ENCODE peak calls at places on chromosome 11, in four cellular contexts. One of them, this sample, is unnamed.

GRCh38 chr11:86802601-86803051 is 2.3 kb downstream of the PRSS23 start:
- DNase-seq in HepG2: peak; percentile 40
- DNase-seq in K562: peak; percentile 25
- DNase-seq in GM12891: no peak
- DNase-seq in this sample: no peak

GRCh38 chr11:693415-693831 is 1.6 kb downstream of the DEAF1 start:
- DNase-seq in GM12891: no peak
- DNase-seq in K562: no peak
- DNase-seq in HepG2: no peak
- DNase-seq in this sample: no peak

GRCh38 chr11:131536159-131536558 is 165.7 kb downstream of the NTM start:
- DNase-seq in HepG2: no peak
- DNase-seq in K562: no peak
- DNase-seq in GM12891: no peak
- DNase-seq in this sample: no peak

GRCh38 chr11:117837791-117838190 is 13.2 kb upstream of the FXYD2 start:
- DNase-seq in GM12891: no peak
- DNase-seq in HepG2: no peak
- DNase-seq in K562: no peak
- DNase-seq in this sample: no peak

GRCh38 chr11:78187366-78188011 is 937 bp downstream of the KCTD21 start:
- DNase-seq in HepG2: no peak
- DNase-seq in K562: no peak
- DNase-seq in GM12891: no peak
- DNase-seq in this sample: no peak

GRCh38 chr11:94968334-94968958 is 4.9 kb downstream of the CWC15 start:
- DNase-seq in GM12891: no peak
- DNase-seq in K562: no peak
- DNase-seq in HepG2: peak; percentile 27
- DNase-seq in this sample: no peak

GRCh38 chr11:2092956-2093412 is 46.2 kb downstream of the IGF2 start:
- DNase-seq in GM12891: no peak
- DNase-seq in HepG2: no peak
- DNase-seq in K562: no peak
- DNase-seq in this sample: no peak

GRCh38 chr11:115676768-115677167 is 172.6 kb upstream of the CADM1 start:
- DNase-seq in GM12891: no peak
- DNase-seq in HepG2: no peak
- DNase-seq in K562: no peak
- DNase-seq in this sample: no peak

GRCh38 chr11:18588297-18589252 is at the start of gene UEVLD:
- DNase-seq in GM12891: peak; percentile 58
- DNase-seq in HepG2: peak; percentile 81
- DNase-seq in K562: peak; percentile 92
- DNase-seq in this sample: peak; percentile 69

GRCh38 chr11:130674686-130675085 is 226.2 kb downstream of the ADAMTS15 start:
- DNase-seq in K562: no peak
- DNase-seq in HepG2: no peak
- DNase-seq in GM12891: no peak
- DNase-seq in this sample: no peak

GRCh38 chr11:32884770-32885384 is 7.7 kb upstream of the QSER1 start:
- DNase-seq in K562: no peak
- DNase-seq in GM12891: no peak
- DNase-seq in HepG2: no peak
- DNase-seq in this sample: no peak

GRCh38 chr11:12126352-12127019 is 16.1 kb downstream of the MICAL2 start:
- DNase-seq in HepG2: no peak
- DNase-seq in K562: no peak
- DNase-seq in GM12891: no peak
- DNase-seq in this sample: no peak
- TF ChIP-seq POLR2A in HepG2: no peak
- TF ChIP-seq POLR2A in K562: no peak
- TF ChIP-seq POLR2A in GM12891: no peak
- TF ChIP-seq POLR2A in this sample: no peak

DNA sequence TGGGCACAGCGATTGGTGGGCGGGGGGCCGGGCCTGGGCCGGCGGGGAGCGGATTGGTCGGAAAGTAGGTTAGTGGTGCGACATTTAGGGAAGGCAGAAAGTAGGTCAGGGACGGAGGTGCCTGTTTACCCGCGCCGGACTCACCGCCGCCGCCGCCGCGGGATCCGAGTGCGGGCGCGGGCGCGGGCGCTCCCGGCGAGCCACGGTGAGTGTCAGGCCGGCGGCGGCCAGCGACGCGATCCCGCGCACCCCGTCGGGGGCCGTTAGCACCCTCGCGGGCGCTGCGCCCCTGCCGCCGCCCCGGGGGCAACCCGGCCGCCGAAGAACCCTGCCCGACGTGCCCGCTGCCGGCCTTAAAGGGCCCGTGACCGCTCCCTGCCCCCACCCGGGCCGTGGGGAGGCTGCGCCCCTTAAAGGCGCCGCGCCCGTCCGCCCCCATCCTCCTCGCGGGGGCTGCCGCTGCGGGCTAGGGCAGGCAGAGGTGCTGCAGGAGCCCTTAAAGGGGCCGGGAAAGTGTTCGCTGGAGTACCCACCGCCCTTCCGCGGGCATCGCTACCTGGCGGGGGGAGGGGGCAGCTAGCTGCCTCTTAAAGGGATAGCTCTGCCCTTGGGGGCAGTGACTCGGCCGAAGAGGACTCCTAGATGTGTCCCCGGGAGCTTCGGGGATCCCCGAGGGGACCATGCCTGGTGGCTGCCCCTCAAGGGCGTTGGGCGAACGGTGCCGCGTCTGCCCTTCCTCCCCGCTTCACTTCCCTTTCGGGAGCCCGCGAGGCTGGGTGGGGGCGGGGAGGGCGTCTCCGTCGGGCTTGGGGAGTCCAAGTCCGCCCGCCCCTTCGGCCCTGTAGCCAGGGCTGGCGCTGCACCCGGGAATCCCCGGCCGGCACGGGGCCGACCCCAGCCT is at the start of gene BMAL1:
- DNase-seq in GM12891: peak; percentile 38
- DNase-seq in HepG2: no peak
- DNase-seq in K562: no peak
- DNase-seq in this sample: peak; percentile 34
- TF ChIP-seq TAF1 in GM12891: no peak
- TF ChIP-seq TAF1 in HepG2: no peak
- TF ChIP-seq TAF1 in K562: no peak
- TF ChIP-seq TAF1 in this sample: peak; percentile 22

GRCh38 chr11:119319702-119320592 is 3.0 kb upstream of the MCAM start:
- DNase-seq in K562: peak; percentile 79
- DNase-seq in GM12891: peak; percentile 12
- DNase-seq in HepG2: no peak
- DNase-seq in this sample: no peak

GRCh38 chr11:119322360-119322739 is 5.4 kb upstream of the MCAM start:
- DNase-seq in K562: no peak
- DNase-seq in GM12891: no peak
- DNase-seq in HepG2: no peak
- DNase-seq in this sample: no peak

GRCh38 chr11:119322921-119323531 is 6.1 kb upstream of the MCAM start:
- DNase-seq in GM12891: no peak
- DNase-seq in HepG2: no peak
- DNase-seq in K562: no peak
- DNase-seq in this sample: no peak

GRCh38 chr11:119319136-119319701 is 2.3 kb upstream of the MCAM start:
- DNase-seq in K562: no peak
- DNase-seq in HepG2: no peak
- DNase-seq in GM12891: peak; percentile 4
- DNase-seq in this sample: no peak

DNA sequence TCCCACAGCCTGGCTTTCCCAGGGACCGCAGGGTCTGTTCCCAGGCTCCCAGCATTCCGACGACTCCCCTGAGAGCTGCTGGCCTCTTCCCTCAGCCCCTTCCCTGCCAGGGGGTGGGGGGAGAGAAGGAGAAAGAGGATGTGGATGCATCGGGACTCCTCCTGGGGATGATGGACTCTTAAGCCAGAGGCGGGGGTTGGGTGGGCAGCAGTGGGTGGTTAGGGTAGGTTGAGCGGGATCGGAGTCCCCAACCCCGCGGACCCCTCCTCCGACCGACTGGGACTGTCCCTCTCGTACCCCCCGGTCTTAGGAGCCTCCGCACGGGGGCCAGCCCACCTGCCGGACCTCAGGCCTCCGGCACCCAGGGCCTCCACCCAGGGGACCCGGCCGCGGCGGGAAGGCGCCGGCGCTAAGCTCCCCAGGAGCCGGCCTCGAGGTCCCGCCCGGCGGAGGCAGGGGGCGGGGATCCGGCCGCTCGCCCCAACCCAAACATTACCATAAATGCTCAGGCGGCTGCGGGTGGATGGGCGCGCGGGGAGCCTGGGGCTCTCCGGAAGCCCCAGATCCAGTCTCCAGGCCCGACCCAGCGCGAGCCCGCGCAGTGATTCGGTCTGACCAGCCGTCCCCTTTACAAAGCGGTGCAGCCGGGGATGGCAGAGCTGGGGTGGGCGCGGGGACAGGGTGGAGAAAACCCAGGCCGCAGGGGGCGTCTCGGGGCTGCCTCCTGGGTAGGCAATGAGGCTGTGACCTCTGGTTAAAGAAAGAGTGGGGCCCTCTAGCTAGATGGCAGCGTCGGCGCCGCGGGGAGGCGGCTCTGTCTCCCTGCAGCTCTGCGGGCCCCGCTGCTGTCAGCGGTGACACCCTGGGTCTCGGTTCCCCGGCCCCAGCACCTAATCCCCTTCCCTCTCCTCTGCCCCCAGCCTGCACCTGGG is 3.9 kb upstream of the MCAM start:
- DNase-seq in K562: peak; percentile 83
- DNase-seq in GM12891: peak; percentile 86
- DNase-seq in HepG2: no peak
- DNase-seq in this sample: peak; percentile 80
- TF ChIP-seq POLR2AphosphoS5 in K562: peak; percentile 42
- TF ChIP-seq POLR2AphosphoS5 in GM12891: no peak
- TF ChIP-seq POLR2AphosphoS5 in HepG2: no peak
- TF ChIP-seq POLR2AphosphoS5 in this sample: peak; percentile 57

GRCh38 chr11:114302663-114303062 is 6.5 kb downstream of the NNMT start:
- DNase-seq in GM12891: no peak
- DNase-seq in K562: no peak
- DNase-seq in HepG2: no peak
- DNase-seq in this sample: no peak
- TF ChIP-seq POLR2A in GM12891: no peak
- TF ChIP-seq POLR2A in K562: no peak
- TF ChIP-seq POLR2A in HepG2: no peak
- TF ChIP-seq POLR2A in this sample: no peak

GRCh38 chr11:46234261-46234660 is 43.2 kb upstream of the CREB3L1 start:
- DNase-seq in GM12891: no peak
- DNase-seq in HepG2: no peak
- DNase-seq in K562: no peak
- DNase-seq in this sample: no peak
- TF ChIP-seq TAF1 in GM12891: no peak
- TF ChIP-seq TAF1 in HepG2: no peak
- TF ChIP-seq TAF1 in K562: no peak
- TF ChIP-seq TAF1 in this sample: no peak

GRCh38 chr11:34302046-34302921 is 55.5 kb downstream of the ABTB2 start:
- DNase-seq in GM12891: no peak
- DNase-seq in HepG2: no peak
- DNase-seq in K562: no peak
- DNase-seq in this sample: no peak
- TF ChIP-seq POLR2AphosphoS5 in GM12891: no peak
- TF ChIP-seq POLR2AphosphoS5 in HepG2: no peak
- TF ChIP-seq POLR2AphosphoS5 in K562: no peak
- TF ChIP-seq POLR2AphosphoS5 in this sample: no peak

GRCh38 chr11:17353228-17354021 is 1.8 kb downstream of the NCR3LG1 start:
- DNase-seq in GM12891: peak; percentile 29
- DNase-seq in K562: peak; percentile 72
- DNase-seq in HepG2: peak; percentile 90
- DNase-seq in this sample: peak; percentile 24
- TF ChIP-seq POLR2A in GM12891: no peak
- TF ChIP-seq POLR2A in K562: peak; percentile 88
- TF ChIP-seq POLR2A in HepG2: peak; percentile 80
- TF ChIP-seq POLR2A in this sample: no peak

DNA sequence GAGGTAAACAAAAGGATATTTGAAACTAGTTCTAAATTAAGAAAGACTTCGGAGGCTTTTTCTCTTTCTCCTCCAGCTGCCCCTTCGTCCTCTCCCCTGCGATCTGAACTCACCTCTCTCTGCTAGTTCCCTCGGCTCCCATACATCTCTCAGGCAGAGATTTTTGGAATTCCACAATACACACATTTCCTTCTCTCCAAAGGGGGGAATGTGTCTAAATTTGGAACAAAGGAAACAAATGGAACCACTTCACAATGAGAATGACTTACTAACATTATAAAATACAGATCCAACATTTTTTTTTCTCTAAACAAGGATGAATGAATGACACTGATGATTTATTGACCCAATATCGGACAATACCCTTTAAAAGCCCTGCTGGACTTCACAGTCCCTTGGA is 20.7 kb upstream of the GSTP1 start:
- DNase-seq in HepG2: no peak
- DNase-seq in K562: no peak
- DNase-seq in GM12891: no peak
- DNase-seq in this sample: no peak
- TF ChIP-seq TAF1 in HepG2: no peak
- TF ChIP-seq TAF1 in K562: no peak
- TF ChIP-seq TAF1 in GM12891: no peak
- TF ChIP-seq TAF1 in this sample: no peak

GRCh38 chr11:104152941-104153340 is 11.0 kb downstream of the PDGFD start:
- DNase-seq in GM12891: no peak
- DNase-seq in K562: no peak
- DNase-seq in HepG2: no peak
- DNase-seq in this sample: no peak
- TF ChIP-seq POLR2AphosphoS5 in GM12891: no peak
- TF ChIP-seq POLR2AphosphoS5 in K562: no peak
- TF ChIP-seq POLR2AphosphoS5 in HepG2: no peak
- TF ChIP-seq POLR2AphosphoS5 in this sample: no peak

GRCh38 chr11:65978391-65979238 is 17.1 kb downstream of the SART1 start:
- DNase-seq in GM12891: no peak
- DNase-seq in K562: no peak
- DNase-seq in HepG2: no peak
- DNase-seq in this sample: no peak
- TF ChIP-seq POLR2A in GM12891: no peak
- TF ChIP-seq POLR2A in K562: no peak
- TF ChIP-seq POLR2A in HepG2: no peak
- TF ChIP-seq POLR2A in this sample: no peak